ENCODE peak calls at places on chromosomes 3 and 15, in five cellular contexts. A is spleen, D is K562, K is epithelial cell of esophagus, T is AG09309. H is an unnamed sample.

GRCh38 chr3:128217702-128218475 is 64.6 kb downstream of the EEFSEC start:
- DNase-seq in A (no peak), K (no peak), T (no peak), D (no peak), H (peak; percentile 66)

GRCh38 chr3:115834068-115834467 is 210.8 kb downstream of the GAP43 start:
- DNase-seq in A (no peak), K (peak; percentile 56), T (peak; percentile 55), D (no peak), H (peak; percentile 23)

GRCh38 chr3:105827101-105827634 is 41.6 kb downstream of the CBLB start:
- DNase-seq in D (no peak), T (no peak), A (no peak), K (no peak), H (no peak)

GRCh38 chr3:82132210-82133069 is 371.0 kb upstream of the GBE1 start:
- DNase-seq in T (no peak), A (no peak), D (no peak), K (no peak), H (no peak)

GRCh38 chr3:149575213-149575961 is 82.4 kb downstream of the WWTR1 start:
- DNase-seq in K (peak; percentile 57), A (no peak), T (peak; percentile 73), D (no peak), H (peak; percentile 88)

GRCh38 chr15:68561146-68561545 is 17.6 kb upstream of the CORO2B start:
- DNase-seq in T (no peak), K (no peak), A (peak; percentile 58), D (no peak), H (no peak)

GRCh38 chr3:39850707-39851014 is 41.3 kb downstream of the MYRIP start:
- DNase-seq in D (no peak), T (no peak), A (no peak), K (no peak), H (no peak)

GRCh38 chr3:184334470-184335158 is 2.8 kb upstream of the FAM131A start:
- DNase-seq in A (no peak), D (no peak), K (peak; percentile 88), T (no peak), H (peak; percentile 55)

GRCh38 chr3:56787784-56788256 is 13.9 kb downstream of the ARHGEF3 start:
- DNase-seq in T (no peak), A (no peak), D (no peak), K (no peak), H (no peak)

GRCh38 chr3:23073721-23074300 is 129.3 kb upstream of the UBE2E2 start:
- DNase-seq in K (peak; percentile 29), D (no peak), T (no peak), A (no peak), H (no peak)

DNA sequence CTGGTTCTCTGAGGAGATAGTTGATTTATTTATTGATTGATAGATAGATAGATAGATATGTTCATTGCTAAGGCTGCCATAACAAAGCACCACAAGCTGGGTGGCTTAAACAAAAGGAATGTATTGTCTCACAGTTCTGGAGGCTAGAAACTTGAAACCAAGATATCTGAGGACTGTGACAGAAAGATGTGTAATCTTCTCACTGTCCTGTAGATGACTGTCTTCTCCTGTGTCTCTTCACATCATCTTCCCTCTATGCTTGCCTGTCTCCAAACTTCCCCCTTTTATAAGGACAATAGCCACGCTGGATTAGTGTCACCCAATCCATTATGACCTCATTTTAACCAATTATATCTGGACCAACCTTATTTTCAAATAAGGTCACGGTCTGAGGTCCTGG is 41.0 kb downstream of the GNB4 start:
- DNase-seq in A (no peak), T (no peak), D (no peak), K (peak; percentile 13), H (no peak)
- TF ChIP-seq CTCF in A (no peak), T (peak; percentile 21), D (peak; percentile 18), K (no peak), H (no peak)

DNA sequence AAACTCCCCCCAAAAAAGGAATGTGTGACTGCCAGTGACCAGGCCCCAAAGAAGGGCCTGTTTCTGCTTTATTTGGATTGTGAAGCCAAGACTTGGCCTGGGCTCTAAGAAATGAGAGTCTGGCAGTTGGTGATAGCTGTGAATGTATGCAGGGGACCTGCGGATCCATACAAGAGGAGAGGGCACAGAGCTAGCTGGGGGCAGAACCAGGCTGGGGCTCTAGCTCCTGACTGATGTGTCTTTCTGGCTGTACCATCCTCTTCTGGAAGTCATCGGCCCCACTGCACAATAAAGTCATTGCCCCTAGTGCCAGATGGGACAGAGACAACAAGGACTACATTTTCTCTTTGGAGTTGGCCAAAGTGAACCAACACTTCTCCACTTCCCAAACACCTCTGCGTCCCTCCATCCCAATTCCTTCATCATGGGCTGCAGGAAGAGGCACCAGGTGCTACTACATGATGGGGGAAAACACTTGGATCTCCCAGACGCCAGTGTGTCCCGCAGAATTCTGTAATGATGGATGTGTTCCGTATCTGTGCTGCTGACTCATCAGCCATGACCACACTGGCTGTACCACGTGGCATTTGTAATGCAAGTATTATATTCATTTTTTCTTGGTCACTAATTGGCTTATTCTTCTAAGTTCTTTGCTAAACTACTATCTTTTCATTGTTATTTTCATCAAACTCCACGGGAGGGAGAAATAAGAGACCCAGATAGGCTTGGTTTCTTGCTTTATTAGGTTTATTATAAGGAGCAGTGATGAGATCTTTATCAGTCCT is 1.7 kb upstream of the PLA2G4F start:
- DNase-seq in K (peak; percentile 75), T (peak; percentile 35), A (no peak), D (peak; percentile 71), H (peak; percentile 70)
- H3K4me3 ChIP-seq in K (no peak overlapping the region), T (no peak overlapping the region), A (no peak overlapping the region), D (no peak overlapping the region), H (no peak overlapping the region)

GRCh38 chr3:51057111-51057510 is 328.0 kb upstream of the MANF start:
- DNase-seq in D (no peak), T (no peak), K (no peak), A (no peak), H (no peak)

GRCh38 chr3:51063074-51063473 is 322.0 kb upstream of the MANF start:
- DNase-seq in D (no peak), A (no peak), T (no peak), K (no peak), H (no peak)
- TF ChIP-seq CTCF in D (no peak), A (no peak), T (no peak), K (no peak), H (no peak)

DNA sequence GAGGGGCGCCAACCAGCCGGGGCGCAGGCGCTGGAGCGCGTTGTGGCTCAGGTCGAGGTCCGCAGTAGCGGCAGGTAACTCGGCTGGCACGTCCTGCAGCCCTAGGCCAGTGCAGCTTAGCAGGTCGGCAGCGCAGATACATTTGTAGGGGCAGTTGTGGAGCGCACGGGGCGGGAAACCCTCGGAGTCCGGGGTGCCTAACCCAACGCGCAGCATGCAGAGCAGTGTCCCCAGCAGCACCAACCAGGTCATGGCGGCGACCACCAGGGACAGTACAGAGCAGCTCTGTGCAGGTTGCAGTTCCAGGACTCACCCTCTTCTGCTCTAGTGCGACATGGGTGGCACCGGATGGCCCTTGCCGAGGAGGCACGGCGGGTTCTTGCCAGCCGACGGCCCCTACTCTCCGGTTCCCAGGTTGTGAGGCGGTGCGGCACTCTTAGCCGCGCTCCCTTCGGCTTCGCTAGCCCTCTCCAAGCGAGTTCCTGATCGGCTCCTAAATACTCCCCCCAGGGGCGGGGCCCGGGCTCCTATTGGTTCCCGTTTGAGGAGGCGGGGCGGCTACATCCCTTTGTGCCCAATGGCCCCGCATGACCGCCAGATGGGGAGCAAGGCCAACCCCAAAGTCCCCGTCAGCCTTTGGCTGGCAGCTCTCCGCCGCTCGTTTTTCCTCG is at the start of gene AMIGO3:
- DNase-seq in D (peak; percentile 62), T (peak; percentile 58), K (peak; percentile 96), A (peak; percentile 98), H (peak; percentile 94)
- H3K4me3 ChIP-seq in D (no peak within 1 kb of the TSS), T (peak within 1 kb of the TSS; percentile 42), K (peak within 1 kb of the TSS; percentile 46), A (peak within 1 kb of the TSS; percentile 65), H (peak within 1 kb of the TSS; percentile 55)

GRCh38 chr3:175940881-175941280 is 1081.7 kb downstream of the NAALADL2 start:
- DNase-seq in K (peak; percentile 33), T (no peak), D (no peak), A (peak; percentile 50), H (no peak)
- TF ChIP-seq CTCF in K (peak; percentile 38), T (no peak), D (no peak), A (no peak), H (no peak)

GRCh38 chr15:40506964-40507571 is 36.3 kb downstream of the CHST14 start:
- DNase-seq in K (peak; percentile 69), A (peak; percentile 87), D (peak; percentile 78), T (no peak), H (peak; percentile 76)
- H3K4me3 ChIP-seq in K (peak overlapping the region; percentile 11), A (peak overlapping the region; percentile 31), D (no peak overlapping the region), T (peak overlapping the region; percentile 36), H (peak overlapping the region; percentile 39)

H was measured in fibroblast of villous mesenchyme.